ENCODE peak calls at places on chromosome 19, in six cellular contexts. W, U, Y, X, L and Q are unnamed samples.
A peak's percentile ranks its signal among the peaks of the same experiment; 100 is the strongest.

GRCh38 chr19:3034845-3035541 is 5.9 kb upstream of the TLE2 start:
- DNase-seq in W (no peak), U (no peak), Y (no peak), X (peak; percentile 1), L (peak; percentile 23), Q (no peak)

GRCh38 chr19:17647071-17648020 is 40.8 kb downstream of the UNC13A start:
- DNase-seq in W (peak; percentile 77), U (no peak), Y (no peak), X (no peak), L (peak; percentile 89), Q (no peak)

GRCh38 chr19:17420267-17420924 is 549 bp downstream of the MVB12A start:
- DNase-seq in W (peak; percentile 85), U (no peak), Y (no peak), X (no peak), L (peak; percentile 43), Q (no peak)

GRCh38 chr19:17486545-17486944 is 16.2 kb downstream of the SLC27A1 start:
- DNase-seq in W (no peak), U (no peak), Y (no peak), X (no peak), L (no peak), Q (no peak)

GRCh38 chr19:1266116-1266817 is 2.9 kb upstream of the CIRBP start:
- DNase-seq in W (peak; percentile 93), U (no peak), Y (peak; percentile 80), X (no peak), L (peak; percentile 87), Q (no peak)

GRCh38 chr19:8491574-8491973 is 10.9 kb downstream of the PRAM1 start:
- DNase-seq in W (no peak), U (no peak), Y (no peak), X (no peak), L (no peak), Q (no peak)

GRCh38 chr19:19866599-19867248 is 1.0 kb downstream of the ZNF253 start:
- DNase-seq in W (peak; percentile 52), U (no peak), Y (peak; percentile 58), X (peak; percentile 15), L (peak; percentile 53), Q (no peak)

GRCh38 chr19:55638864-55639359 is 1.9 kb upstream of the ZNF580 start:
- DNase-seq in W (peak; percentile 52), U (no peak), Y (peak; percentile 66), X (no peak), L (no peak), Q (no peak)

GRCh38 chr19:38700933-38701454 is 43.3 kb downstream of the CAPN12 start:
- DNase-seq in W (no peak), U (no peak), Y (peak; percentile 85), X (no peak), L (no peak), Q (no peak)

GRCh38 chr19:996051-996838 is 4.0 kb upstream of the GRIN3B start:
- DNase-seq in W (peak; percentile 83), U (no peak), Y (no peak), X (no peak), L (peak; percentile 74), Q (no peak)

GRCh38 chr19:14843587-14843986 is 5.1 kb downstream of the OR7A10 start:
- DNase-seq in W (no peak), U (no peak), Y (no peak), X (no peak), L (no peak), Q (no peak)

GRCh38 chr19:44758596-44758995 is 10.1 kb downstream of the BCL3 start:
- DNase-seq in W (peak; percentile 45), U (no peak), Y (no peak), X (no peak), L (no peak), Q (no peak)

GRCh38 chr19:29477831-29478577 is 47.8 kb upstream of the VSTM2B start:
- DNase-seq in W (no peak), U (no peak), Y (no peak), X (no peak), L (no peak), Q (no peak)

GRCh38 chr19:33298146-33298911 is 4.0 kb downstream of the CEBPA start:
- DNase-seq in W (peak; percentile 41), U (no peak), Y (no peak), X (no peak), L (no peak), Q (no peak)

GRCh38 chr19:16247353-16248182 is 49.9 kb downstream of the AP1M1 start:
- DNase-seq in W (peak; percentile 93), U (peak; percentile 68), Y (peak; percentile 51), X (peak; percentile 28), L (peak; percentile 89), Q (peak; percentile 52)

GRCh38 chr19:9727644-9728043 is 40.9 kb downstream of the ZNF846 start:
- DNase-seq in W (no peak), U (no peak), Y (no peak), X (no peak), L (no peak), Q (no peak)

GRCh38 chr19:2149980-2150793 is 1.2 kb downstream of the AP3D1 start:
- DNase-seq in W (peak; percentile 44), U (no peak), Y (no peak), X (no peak), L (no peak), Q (no peak)

GRCh38 chr19:11729586-11729985 is 9.2 kb downstream of the ZNF823 start:
- DNase-seq in W (no peak), U (no peak), Y (no peak), X (no peak), L (no peak), Q (no peak)

GRCh38 chr19:10288662-10289166 is 1.0 kb upstream of the ICAM5 start:
- DNase-seq in W (peak; percentile 83), U (peak; percentile 74), Y (peak; percentile 77), X (no peak), L (peak; percentile 83), Q (no peak)

GRCh38 chr19:35853038-35853756 is 893 bp upstream of the NPHS1 start:
- DNase-seq in W (no peak), U (no peak), Y (no peak), X (no peak), L (no peak), Q (no peak)

GRCh38 chr19:35852029-35852780 is at the start of gene NPHS1:
- DNase-seq in W (no peak), U (no peak), Y (no peak), X (no peak), L (no peak), Q (no peak)

GRCh38 chr19:35848919-35849505 is 3.3 kb downstream of the NPHS1 start:
- DNase-seq in W (no peak), U (no peak), Y (no peak), X (no peak), L (no peak), Q (no peak)

GRCh38 chr19:35848486-35848885 is 3.8 kb downstream of the NPHS1 start:
- DNase-seq in W (no peak), U (no peak), Y (no peak), X (no peak), L (no peak), Q (no peak)

GRCh38 chr19:35851213-35852028 is 883 bp downstream of the NPHS1 start:
- DNase-seq in W (peak; percentile 66), U (no peak), Y (no peak), X (no peak), L (peak; percentile 28), Q (no peak)
- TF ChIP-seq SIN3A in W (no peak), U (no peak), Y (no peak), X (no peak), L (no peak), Q (no peak)

GRCh38 chr19:13068064-13068807 is 34.4 kb downstream of the LYL1 start:
- DNase-seq in W (no peak), U (no peak), Y (no peak), X (no peak), L (peak; percentile 21), Q (no peak)

GRCh38 chr19:13072206-13072898 is 30.3 kb downstream of the LYL1 start:
- DNase-seq in W (no peak), U (no peak), Y (no peak), X (no peak), L (no peak), Q (no peak)

GRCh38 chr19:13071444-13072205 is 31.0 kb downstream of the LYL1 start:
- DNase-seq in W (no peak), U (no peak), Y (no peak), X (no peak), L (no peak), Q (no peak)

GRCh38 chr19:13069415-13070369 is 33.0 kb downstream of the LYL1 start:
- DNase-seq in W (peak; percentile 76), U (no peak), Y (no peak), X (no peak), L (peak; percentile 91), Q (no peak)

DNA sequence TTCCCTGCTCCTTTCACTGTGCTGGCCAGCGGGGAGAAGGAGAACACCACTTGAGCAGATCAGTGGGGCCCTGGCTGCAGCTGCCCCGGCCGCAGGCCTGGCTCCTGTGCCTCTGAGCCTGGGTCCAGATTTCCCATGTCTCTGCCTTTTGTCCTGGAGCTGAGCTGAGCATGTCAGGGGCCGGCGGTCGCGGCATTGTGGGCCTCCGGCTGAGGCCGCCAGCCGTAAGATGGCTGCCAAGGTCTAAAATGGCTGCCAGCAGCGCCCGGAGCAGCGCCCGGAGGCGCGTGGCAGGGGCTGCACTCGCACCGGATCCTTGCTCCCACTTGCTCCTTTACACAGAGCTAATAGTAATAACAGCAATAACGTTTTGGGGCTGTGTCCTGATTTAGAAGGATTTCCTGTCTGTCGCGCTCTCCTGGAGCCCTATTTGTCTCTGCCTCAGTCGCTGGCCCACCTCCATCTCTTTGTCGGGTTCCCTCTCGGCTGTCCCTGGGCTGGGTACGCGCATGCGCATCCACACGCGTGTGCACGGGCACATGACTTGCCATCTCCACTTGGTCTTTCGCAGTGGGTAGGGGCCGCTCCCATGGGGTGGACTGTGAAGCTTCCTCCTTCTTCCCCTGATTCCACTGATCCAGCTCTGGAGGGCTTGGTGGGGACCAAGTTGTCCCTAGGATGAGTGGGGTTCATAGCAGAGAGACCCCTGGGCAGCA is 32.1 kb downstream of the LYL1 start:
- DNase-seq in W (no peak), U (no peak), Y (no peak), X (no peak), L (no peak), Q (no peak)
- H3K4me1 ChIP-seq in W (no peaks in the 10 kb centered on the region), U (no peaks in the 10 kb centered on the region), Y (peaks cover 26% of the 10 kb centered on the region), X (no peaks in the 10 kb centered on the region), L (peaks cover 80% of the 10 kb centered on the region), Q (peaks cover 10% of the 10 kb centered on the region)

DNA sequence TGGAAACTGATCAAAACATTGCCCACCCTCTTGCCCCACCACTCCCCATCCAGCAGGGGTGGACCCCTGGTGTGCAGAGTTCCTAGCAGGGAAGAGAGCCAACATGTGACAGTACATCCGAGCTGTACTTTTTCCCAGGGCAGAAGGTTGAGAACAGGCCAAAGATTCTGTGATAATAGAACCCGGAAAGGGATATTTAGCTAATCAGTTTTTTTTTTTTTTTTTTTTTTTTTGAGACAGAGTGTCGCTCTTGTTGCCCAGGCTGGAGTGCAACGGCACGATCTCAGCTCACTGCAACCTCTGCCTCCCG is 8.7 kb downstream of the RRAS start:
- DNase-seq in W (peak; percentile 79), U (no peak), Y (no peak), X (no peak), L (no peak), Q (no peak)
- TF ChIP-seq SIN3A in W (no peak), U (no peak), Y (no peak), X (no peak), L (no peak), Q (no peak)

DNA sequence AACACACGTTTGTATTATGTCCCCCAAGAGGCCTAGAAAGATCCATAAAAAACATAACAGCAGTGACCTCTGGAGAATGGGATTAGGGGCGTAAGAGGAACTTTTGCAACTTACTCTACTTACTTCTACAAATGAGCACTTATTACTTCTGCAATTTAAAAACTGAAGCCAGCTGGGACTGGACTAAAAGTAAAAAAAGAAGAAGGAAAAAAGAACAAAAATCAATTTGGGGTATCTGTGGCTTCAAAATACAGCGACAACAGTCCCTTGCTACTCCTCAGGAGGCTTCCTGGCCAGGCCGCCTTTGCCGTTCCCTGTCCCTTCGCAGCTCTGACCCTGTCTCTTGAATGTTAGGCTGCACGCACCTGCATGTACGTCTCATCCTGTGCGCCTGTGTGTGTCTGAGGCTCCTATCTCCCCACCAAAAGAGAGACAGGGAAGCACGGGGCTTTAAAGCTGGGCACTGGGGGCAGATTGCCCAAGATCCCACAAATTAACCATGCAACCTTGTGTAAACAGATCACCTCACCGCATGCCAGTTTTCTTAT is 12.1 kb upstream of the FKRP start:
- DNase-seq in W (no peak), U (no peak), Y (no peak), X (no peak), L (no peak), Q (no peak)
- H3K4me1 ChIP-seq in W (peaks cover 10% of the 10 kb centered on the region), U (peaks cover 16% of the 10 kb centered on the region), Y (no peaks in the 10 kb centered on the region), X (peaks cover 10% of the 10 kb centered on the region), L (peaks cover 75% of the 10 kb centered on the region), Q (no peaks in the 10 kb centered on the region)